ENCODE peak calls at places on chromosomes 2 and 18, in four cellular contexts. K is WTC11, E is HepG2, N is K562. H is an unnamed sample.

GRCh38 chr18:410103-410502 is 90.4 kb downstream of the COLEC12 start:
- DNase-seq in K (no peak), E (no peak), N (no peak), H (no peak)

GRCh38 chr2:48952614-48953013 is 197.1 kb upstream of the LHCGR start:
- DNase-seq in K (no peak), E (no peak), N (no peak), H (no peak)

GRCh38 chr2:102001767-102002142 is 10.0 kb downstream of the IL1R2 start:
- DNase-seq in K (no peak), E (no peak), N (no peak), H (no peak)

GRCh38 chr2:99775585-99775984 is 285.8 kb upstream of the REV1 start:
- DNase-seq in K (no peak), E (no peak), N (no peak), H (no peak)

GRCh38 chr2:197798187-197798586 is 6.2 kb upstream of the PLCL1 start:
- DNase-seq in K (no peak), E (no peak), N (no peak), H (no peak)

GRCh38 chr2:172985139-172985874 is 90.3 kb upstream of the MAP3K20 start:
- DNase-seq in K (no peak), E (no peak), N (no peak), H (no peak)

GRCh38 chr2:2044658-2045057 is 286.4 kb downstream of the MYT1L start:
- DNase-seq in K (no peak), E (no peak), N (no peak), H (no peak)

GRCh38 chr2:74321737-74322136 is 21.5 kb downstream of the SLC4A5 start:
- DNase-seq in K (no peak), E (no peak), N (peak; percentile 70), H (no peak)

GRCh38 chr2:168138911-168139310 is 108.5 kb downstream of the STK39 start:
- DNase-seq in K (no peak), E (no peak), N (no peak), H (no peak)

GRCh38 chr18:41751161-41751560 is 203.9 kb upstream of the PIK3C3 start:
- DNase-seq in K (no peak), E (no peak), N (no peak), H (no peak)

GRCh38 chr2:20440001-20440560 is 6.8 kb upstream of the RHOB start:
- DNase-seq in K (no peak), E (no peak), N (no peak), H (no peak)

GRCh38 chr2:144496067-144496466 is 23.9 kb downstream of the ZEB2 start:
- DNase-seq in K (no peak), E (no peak), N (no peak), H (no peak)

GRCh38 chr2:151357359-151357758 is at the start of gene TNFAIP6:
- DNase-seq in K (no peak), E (no peak), N (no peak), H (no peak)

GRCh38 chr2:230413465-230413864 is 2.5 kb upstream of the SP100 start:
- DNase-seq in K (no peak), E (peak; percentile 39), N (no peak), H (no peak)

GRCh38 chr2:8247905-8248622 is 433.8 kb upstream of the ID2 start:
- DNase-seq in K (no peak), E (no peak), N (no peak), H (no peak)

GRCh38 chr2:128510701-128511100 is 192.0 kb upstream of the HS6ST1 start:
- DNase-seq in K (no peak), E (no peak), N (no peak), H (no peak)
- TF ChIP-seq SP1 in K (no peak), E (no peak), N (no peak), H (no peak)

GRCh38 chr18:13603304-13604019 is 122.9 kb downstream of the FAM210A start:
- DNase-seq in K (no peak), E (no peak), N (no peak), H (no peak)
- TF ChIP-seq ELF4 in K (no peak), E (no peak), N (no peak), H (no peak)

GRCh38 chr18:12406376-12407111 is 1.2 kb upstream of the PRELID3A start:
- DNase-seq in K (no peak), E (no peak), N (peak; percentile 9), H (no peak)

GRCh38 chr18:12401881-12402280 is 5.8 kb upstream of the PRELID3A start:
- DNase-seq in K (no peak), E (no peak), N (peak; percentile 6), H (no peak)

GRCh38 chr18:12405066-12405465 is 2.7 kb upstream of the PRELID3A start:
- DNase-seq in K (no peak), E (no peak), N (no peak), H (no peak)

GRCh38 chr18:12408247-12408869 is 629 bp downstream of the PRELID3A start:
- DNase-seq in K (no peak), E (no peak), N (no peak), H (no peak)

DNA sequence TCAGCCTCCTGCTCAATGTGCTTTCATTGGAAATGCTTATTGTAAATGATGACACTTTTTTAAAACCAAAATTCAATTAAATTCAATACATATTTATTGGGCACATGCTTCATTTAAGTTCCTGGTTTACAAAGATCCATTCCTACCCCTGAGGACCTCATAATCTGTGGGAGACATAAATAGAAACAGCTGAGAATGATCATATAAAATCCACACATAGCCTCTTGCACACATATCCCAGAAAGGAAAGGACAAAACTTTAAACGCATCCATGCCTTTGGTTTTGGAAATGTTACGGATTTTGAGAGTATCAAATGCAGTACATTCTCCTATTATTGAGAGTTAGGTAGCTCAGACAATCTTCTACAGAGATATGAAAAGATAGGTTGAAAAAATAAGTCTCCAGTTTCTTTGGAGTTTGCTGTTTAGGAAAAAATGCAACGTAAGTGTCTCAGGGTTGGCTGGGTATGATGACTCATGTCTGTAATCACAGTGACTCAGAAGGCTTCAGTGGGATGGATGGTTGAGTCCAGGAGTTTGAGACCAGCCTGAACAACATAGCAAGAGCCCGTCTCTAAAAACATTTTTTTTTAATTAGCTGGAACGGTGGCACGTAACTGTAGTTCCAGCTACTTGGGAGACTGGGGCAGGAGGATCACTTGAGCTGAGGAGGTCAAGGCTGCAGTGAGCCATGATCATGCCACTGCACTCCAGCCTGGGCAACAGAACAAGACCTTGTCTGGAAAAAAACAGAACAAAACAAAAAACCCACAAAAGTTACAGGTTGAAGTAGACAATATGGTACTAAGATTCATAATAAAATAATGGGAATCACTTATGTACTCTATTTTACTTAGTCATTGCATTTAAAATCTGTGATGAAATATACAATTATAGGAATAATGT is 3.9 kb upstream of the PRELID3A start:
- DNase-seq in K (no peak), E (no peak), N (peak; percentile 55), H (no peak)
- TF ChIP-seq SP1 in K (no peak), E (no peak), N (no peak), H (no peak)

GRCh38 chr2:240917009-240917683 is 11.0 kb downstream of the CROCC2 start:
- DNase-seq in K (peak; percentile 17), E (no peak), N (no peak), H (no peak)
- TF ChIP-seq ELF4 in K (no peak), E (no peak), N (no peak), H (no peak)

GRCh38 chr2:12778369-12778768 is 61.6 kb downstream of the TRIB2 start:
- DNase-seq in K (peak; percentile 38), E (peak; percentile 75), N (no peak), H (no peak)
- TF ChIP-seq SP1 in K (no peak), E (no peak), N (no peak), H (no peak)

GRCh38 chr2:42171396-42171971 is 2.3 kb downstream of the EML4 start:
- DNase-seq in K (no peak), E (peak; percentile 44), N (no peak), H (no peak)
- TF ChIP-seq ELF4 in K (no peak), E (no peak), N (no peak), H (no peak)

DNA sequence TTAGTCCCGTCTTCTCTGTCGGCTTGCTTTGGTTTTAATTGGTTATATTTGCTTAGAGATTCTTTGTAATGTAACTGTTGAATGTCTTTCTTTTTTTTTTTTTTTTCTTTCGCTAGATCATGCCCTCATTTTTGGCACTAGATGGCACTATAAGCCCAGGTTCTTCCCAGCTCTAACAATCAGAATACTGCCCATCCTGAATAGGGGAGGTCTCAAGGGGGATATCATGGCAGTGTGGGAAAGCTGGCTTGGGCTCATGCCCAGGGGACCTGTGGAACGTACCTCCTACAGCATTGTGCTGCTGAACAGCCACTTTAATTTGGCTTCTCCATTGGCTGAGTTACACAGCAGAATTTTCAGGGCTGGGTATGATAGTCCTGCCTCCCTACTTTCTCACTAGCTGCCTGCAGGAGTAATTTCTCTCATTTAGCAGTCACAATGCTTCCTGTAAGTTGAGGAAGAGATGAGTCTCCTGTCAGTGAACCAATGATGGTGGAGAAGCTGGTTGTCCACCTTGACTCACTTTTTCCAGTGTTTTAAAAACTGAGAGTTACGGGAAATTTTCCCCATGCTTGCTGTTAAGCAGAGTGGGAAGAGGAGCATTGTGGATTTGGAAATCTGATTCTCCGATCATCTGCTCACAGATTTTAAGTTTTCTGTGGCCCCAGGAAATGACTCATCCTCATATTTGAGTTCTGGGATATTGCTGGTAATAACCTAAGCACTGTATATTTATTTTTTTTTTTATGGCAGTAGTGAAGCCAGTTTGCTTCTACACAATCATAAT is 47.2 kb downstream of the RAD51AP2 start:
- DNase-seq in K (peak; percentile 34), E (peak; percentile 71), N (peak; percentile 30), H (peak; percentile 13)
- TF ChIP-seq SP1 in K (no peak), E (no peak), N (no peak), H (no peak)

GRCh38 chr2:218698885-218699284 is 11.8 kb upstream of the TTLL4 start:
- DNase-seq in K (no peak), E (no peak), N (no peak), H (no peak)
- TF ChIP-seq ELF4 in K (no peak), E (no peak), N (no peak), H (no peak)

H was measured in HEK293T.